ENCODE peak calls at places on chromosomes 5 and 9, in seven cellular contexts. E is transverse colon; F is adrenal gland; L is astrocyte of the spinal cord; U is left ventricle myocardium inferior; Q is naive thymus-derived CD4-positive, alpha-beta T cell; K is fibroblast of villous mesenchyme. H is an unnamed sample.

GRCh38 chr5:72115277-72115676 is 8.0 kb downstream of the MAP1B start:
- DNase-seq in E (no peak), F (no peak), L (no peak), U (no peak), Q (no peak), K (no peak), H (no peak)

GRCh38 chr5:55546991-55547390 is 12.2 kb upstream of the PLPP1 start:
- DNase-seq in E (peak; percentile 29), F (no peak), L (no peak), U (no peak), Q (no peak), K (no peak), H (no peak)

GRCh38 chr5:143933434-143933833 is 121.5 kb downstream of the HMHB1 start:
- DNase-seq in E (no peak), F (no peak), L (no peak), U (no peak), Q (no peak), K (no peak), H (no peak)

GRCh38 chr5:91074615-91075014 is 308.5 kb downstream of the ARRDC3 start:
- DNase-seq in E (no peak), F (no peak), L (peak; percentile 73), U (no peak), Q (no peak), K (peak; percentile 74), H (no peak)

GRCh38 chr9:136533775-136534157 is 12.1 kb downstream of the NOTCH1 start:
- DNase-seq in E (peak; percentile 73), F (no peak), L (peak; percentile 29), U (no peak), Q (peak; percentile 51), K (no peak), H (no peak)

GRCh38 chr9:85056203-85056572 is 386.7 kb downstream of the NTRK2 start:
- DNase-seq in E (no peak), F (no peak), L (no peak), U (no peak), Q (no peak), K (no peak), H (no peak)

GRCh38 chr5:138641547-138642298 is 66.5 kb upstream of the HSPA9 start:
- DNase-seq in E (peak; percentile 73), F (peak; percentile 89), L (peak; percentile 65), U (peak; percentile 55), Q (peak; percentile 47), K (peak; percentile 69), H (peak; percentile 73)

GRCh38 chr5:103929310-103930003 is 366.9 kb upstream of the NUDT12 start:
- DNase-seq in E (no peak), F (no peak), L (no peak), U (no peak), Q (no peak), K (no peak), H (no peak)

GRCh38 chr5:72234265-72234700 is 85.8 kb downstream of the MRPS27 start:
- DNase-seq in E (no peak), F (no peak), L (peak; percentile 77), U (no peak), Q (peak; percentile 1), K (peak; percentile 76), H (no peak)

GRCh38 chr5:29896651-29897050 is 1296.8 kb upstream of the CDH6 start:
- DNase-seq in E (no peak), F (no peak), L (no peak), U (no peak), Q (no peak), K (no peak), H (no peak)

GRCh38 chr5:1883120-1883924 is 597 bp upstream of the IRX4 start:
- DNase-seq in E (no peak), F (no peak), L (no peak), U (peak; percentile 36), Q (no peak), K (no peak), H (peak; percentile 58)

GRCh38 chr5:5271606-5272321 is 131.6 kb downstream of the ADAMTS16 start:
- DNase-seq in E (no peak), F (no peak), L (peak; percentile 68), U (no peak), Q (no peak), K (peak; percentile 56), H (no peak)

GRCh38 chr9:4793412-4794005 is 765 bp downstream of the RCL1 start:
- DNase-seq in E (no peak), F (no peak), L (peak; percentile 22), U (no peak), Q (no peak), K (peak; percentile 62), H (no peak)

GRCh38 chr9:128685022-128685332 is 4.0 kb upstream of the SET start:
- DNase-seq in E (no peak), F (no peak), L (no peak), U (no peak), Q (no peak), K (peak; percentile 52), H (no peak)

GRCh38 chr9:105073147-105073546 is 145.2 kb upstream of the ABCA1 start:
- DNase-seq in E (no peak), F (no peak), L (no peak), U (no peak), Q (no peak), K (no peak), H (no peak)

GRCh38 chr5:128409401-128409800 is 128.6 kb downstream of the FBN2 start:
- DNase-seq in E (no peak), F (no peak), L (no peak), U (no peak), Q (no peak), K (peak; percentile 36), H (no peak)

GRCh38 chr5:82924990-82925385 is 152.2 kb downstream of the TMEM167A start:
- DNase-seq in E (no peak), F (no peak), L (peak; percentile 9), U (no peak), Q (no peak), K (no peak), H (no peak)

GRCh38 chr5:78699565-78700143 is 51.1 kb upstream of the LHFPL2 start:
- DNase-seq in E (peak; percentile 47), F (no peak), L (peak; percentile 92), U (no peak), Q (no peak), K (peak; percentile 86), H (peak; percentile 41)

GRCh38 chr5:32522429-32523143 is 62.8 kb upstream of the SUB1 start:
- DNase-seq in E (peak; percentile 21), F (no peak), L (peak; percentile 84), U (no peak), Q (peak; percentile 40), K (peak; percentile 66), H (no peak)

GRCh38 chr9:81465468-81466002 is 223.8 kb downstream of the TLE1 start:
- DNase-seq in E (no peak), F (no peak), L (peak; percentile 23), U (no peak), Q (no peak), K (peak; percentile 49), H (peak; percentile 17)

GRCh38 chr5:136094189-136094912 is 38.3 kb upstream of the SMAD5 start:
- DNase-seq in E (peak; percentile 72), F (no peak), L (no peak), U (no peak), Q (no peak), K (no peak), H (no peak)

GRCh38 chr5:38596997-38597396 is 40.6 kb upstream of the LIFR start:
- DNase-seq in E (no peak), F (no peak), L (no peak), U (no peak), Q (no peak), K (no peak), H (no peak)

GRCh38 chr5:177448244-177448950 is 1.8 kb downstream of the PRR7 start:
- DNase-seq in E (no peak), F (no peak), L (no peak), U (no peak), Q (no peak), K (no peak), H (no peak)
- H3K4me3 ChIP-seq in E (no peak overlapping the region), F (no peak overlapping the region), L (no peak overlapping the region), U (no peak overlapping the region), Q (no peak overlapping the region), K (no peak overlapping the region), H (no peak overlapping the region)

DNA sequence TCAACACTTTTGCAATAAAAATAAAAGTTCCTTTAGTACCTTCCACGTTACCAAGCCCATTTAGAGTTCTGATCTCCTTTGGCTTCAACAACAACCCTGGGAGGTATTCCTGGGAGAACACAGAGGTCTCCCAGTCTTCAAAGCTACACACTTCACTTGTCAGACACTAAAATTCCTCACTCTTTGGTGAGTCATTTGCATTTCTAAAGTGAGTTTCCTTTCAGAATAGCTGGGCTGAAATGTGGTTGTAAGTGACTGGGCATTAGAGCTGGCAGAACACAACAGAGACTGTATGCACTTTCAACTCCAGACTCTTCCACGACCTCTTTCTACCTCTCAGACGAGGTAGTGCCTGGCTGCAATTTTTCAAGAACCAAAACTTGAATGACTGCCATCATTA is 11.5 kb upstream of the F2RL1 start:
- DNase-seq in E (no peak), F (no peak), L (peak; percentile 94), U (no peak), Q (no peak), K (peak; percentile 83), H (no peak)
- H3K4me3 ChIP-seq in E (no peak overlapping the region), F (no peak overlapping the region), L (no peak overlapping the region), U (no peak overlapping the region), Q (no peak overlapping the region), K (no peak overlapping the region), H (no peak overlapping the region)

DNA sequence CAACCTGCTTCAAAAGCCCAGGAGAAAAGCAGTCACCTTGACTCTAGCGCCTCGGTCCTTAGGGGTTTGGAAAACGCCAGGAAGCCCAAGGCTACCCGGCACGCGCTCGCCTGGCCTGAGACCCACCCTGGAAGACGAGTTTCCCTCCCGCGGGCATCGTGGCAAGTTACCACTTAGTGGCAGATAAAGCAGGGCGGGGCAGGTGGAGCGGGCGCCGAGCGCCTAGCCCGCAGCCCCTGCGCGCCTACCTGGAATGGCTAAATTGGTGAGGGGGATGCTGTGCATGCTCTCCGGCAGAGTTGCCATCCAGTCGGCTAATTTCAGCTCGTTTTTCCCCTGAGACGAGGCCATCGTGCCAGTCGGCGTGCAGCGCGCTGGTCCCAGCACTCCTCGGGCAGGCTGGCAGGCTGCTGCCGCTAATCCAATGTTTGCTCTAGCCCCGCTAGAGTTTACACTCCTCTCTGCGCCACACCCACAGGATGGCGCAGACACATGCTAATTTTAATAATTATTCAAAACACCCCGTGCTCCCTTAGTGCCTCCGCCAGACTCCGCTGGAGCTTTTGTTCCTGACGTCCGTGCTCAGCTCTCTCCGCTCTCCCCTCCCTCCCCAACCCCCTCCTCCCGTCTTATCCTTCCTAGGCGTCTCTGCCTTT is at the start of gene PLCXD3:
- DNase-seq in E (no peak), F (peak; percentile 29), L (peak; percentile 4), U (peak; percentile 58), Q (no peak), K (no peak), H (peak; percentile 63)
- H3K4me3 ChIP-seq in E (no peak within 1 kb of the TSS), F (peak within 1 kb of the TSS; percentile 3), L (peak within 1 kb of the TSS; percentile 46), U (peak within 1 kb of the TSS; percentile 81), Q (no peak within 1 kb of the TSS), K (peak within 1 kb of the TSS; percentile 32), H (peak within 1 kb of the TSS; percentile 72)

DNA sequence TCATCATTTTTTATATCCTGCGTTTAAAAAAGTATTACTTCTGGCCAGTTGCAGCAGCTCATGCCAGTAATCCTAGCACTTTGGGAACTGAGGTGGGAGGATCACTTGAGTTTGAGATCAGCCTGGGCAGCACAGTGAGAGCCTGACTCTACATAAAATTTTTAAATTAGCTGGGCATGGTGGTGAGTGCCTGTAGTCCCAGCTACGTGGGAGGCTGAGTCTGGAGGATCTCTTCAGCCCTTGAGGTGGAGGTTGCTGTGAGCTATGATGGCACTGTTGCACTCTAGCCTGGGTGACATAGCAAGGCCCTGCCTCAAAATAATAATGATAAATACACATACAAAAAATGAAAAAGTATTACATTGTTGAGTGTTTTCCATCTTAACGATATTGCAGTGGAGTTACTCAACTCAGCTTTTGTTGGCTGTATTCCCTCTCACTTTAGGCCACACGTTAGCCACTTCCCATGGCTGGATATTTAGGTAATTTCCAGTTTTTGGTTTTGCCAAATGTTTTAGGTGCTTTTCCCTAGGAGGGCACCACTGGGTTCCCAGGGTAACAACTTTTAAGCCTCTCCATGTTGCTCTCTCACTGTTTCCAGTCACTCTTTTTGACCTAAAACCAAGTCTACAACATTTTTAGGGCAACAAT is 20.6 kb downstream of the SHB start:
- DNase-seq in E (no peak), F (no peak), L (peak; percentile 57), U (no peak), Q (no peak), K (peak; percentile 55), H (no peak)
- H3K4me3 ChIP-seq in E (no peak overlapping the region), F (no peak overlapping the region), L (no peak overlapping the region), U (no peak overlapping the region), Q (no peak overlapping the region), K (no peak overlapping the region), H (no peak overlapping the region)